ENCODE peak calls at places on chromosomes 4 and X, in seven cellular contexts. B is tibial nerve, L is A549, R is sigmoid colon, Q is endothelial cell of umbilical vein, Y is IMR-90, F is spleen. G is an unnamed sample.

GRCh38 chr4:118557298-118557851 is 127.8 kb upstream of the METTL14 start:
- DNase-seq in B (no peak), Y (peak), R (no peak), F (no peak), L (no peak), Q (no peak), G (peak)

GRCh38 chrX:16873106-16873505 is 2.9 kb upstream of the RBBP7 start:
- DNase-seq in B (no peak), Y (no peak), L (no peak), F (no peak), R (no peak), Q (no peak), G (no peak)

GRCh38 chr4:133402616-133403015 is 253.5 kb downstream of the PCDH10 start:
- DNase-seq in F (no peak), R (no peak), Q (no peak), Y (no peak), L (no peak), B (no peak), G (no peak)

GRCh38 chrX:47245156-47245555 is 12.3 kb downstream of the USP11 start:
- DNase-seq in Q (no peak), F (peak), B (no peak), R (peak), Y (no peak), L (no peak), G (no peak)

GRCh38 chr4:3322059-3322550 is 29.3 kb downstream of the RGS12 start:
- DNase-seq in B (no peak), R (no peak), Y (peak), L (no peak), F (peak), Q (no peak), G (no peak)

GRCh38 chr4:6705638-6706037 is 4.0 kb downstream of the MRFAP1L1 start:
- DNase-seq in Y (no peak), F (no peak), L (no peak), Q (no peak), B (no peak), R (no peak), G (no peak)

GRCh38 chrX:110743679-110744340 is 51.8 kb downstream of the CHRDL1 start:
- DNase-seq in R (no peak), Y (peak), F (no peak), Q (no peak), B (no peak), L (no peak), G (no peak)

GRCh38 chr4:53116959-53117358 is 248.9 kb downstream of the SCFD2 start:
- DNase-seq in B (peak), R (no peak), Q (no peak), Y (peak), F (no peak), L (no peak), G (no peak)

GRCh38 chr4:15655223-15656037 is at the start of gene FBXL5:
- DNase-seq in Y (peak), L (peak), B (peak), F (peak), R (peak), Q (peak), G (peak)

GRCh38 chr4:85569730-85570299 is 94.9 kb downstream of the ARHGAP24 start:
- DNase-seq in F (no peak), L (no peak), B (no peak), Q (no peak), R (no peak), Y (no peak), G (no peak)

GRCh38 chrX:148535639-148536038 is 35.2 kb downstream of the AFF2 start:
- DNase-seq in R (no peak), B (no peak), F (no peak), L (no peak), Q (no peak), Y (no peak), G (peak)

GRCh38 chr4:111323496-111323895 is 700.6 kb upstream of the PITX2 start:
- DNase-seq in L (no peak), Y (peak), Q (no peak), B (no peak), R (no peak), F (no peak), G (no peak)

GRCh38 chrX:703466-704210 is 73.0 kb downstream of the SHOX start:
- DNase-seq in L (no peak), B (no peak), F (no peak), R (no peak), Q (no peak), Y (no peak), G (no peak)

GRCh38 chr4:89111833-89112563 is 665 bp downstream of the TIGD2 start:
- DNase-seq in Y (peak), B (no peak), F (no peak), L (peak), R (no peak), Q (peak), G (peak)

GRCh38 chr4:17232575-17233253 is 279.2 kb downstream of the QDPR start:
- DNase-seq in L (no peak), Q (peak), B (peak), R (peak), F (no peak), Y (peak), G (no peak)

GRCh38 chr4:51909236-51909703 is 66.3 kb downstream of the DCUN1D4 start:
- DNase-seq in F (no peak), Y (no peak), R (no peak), Q (no peak), B (no peak), L (peak), G (no peak)

DNA sequence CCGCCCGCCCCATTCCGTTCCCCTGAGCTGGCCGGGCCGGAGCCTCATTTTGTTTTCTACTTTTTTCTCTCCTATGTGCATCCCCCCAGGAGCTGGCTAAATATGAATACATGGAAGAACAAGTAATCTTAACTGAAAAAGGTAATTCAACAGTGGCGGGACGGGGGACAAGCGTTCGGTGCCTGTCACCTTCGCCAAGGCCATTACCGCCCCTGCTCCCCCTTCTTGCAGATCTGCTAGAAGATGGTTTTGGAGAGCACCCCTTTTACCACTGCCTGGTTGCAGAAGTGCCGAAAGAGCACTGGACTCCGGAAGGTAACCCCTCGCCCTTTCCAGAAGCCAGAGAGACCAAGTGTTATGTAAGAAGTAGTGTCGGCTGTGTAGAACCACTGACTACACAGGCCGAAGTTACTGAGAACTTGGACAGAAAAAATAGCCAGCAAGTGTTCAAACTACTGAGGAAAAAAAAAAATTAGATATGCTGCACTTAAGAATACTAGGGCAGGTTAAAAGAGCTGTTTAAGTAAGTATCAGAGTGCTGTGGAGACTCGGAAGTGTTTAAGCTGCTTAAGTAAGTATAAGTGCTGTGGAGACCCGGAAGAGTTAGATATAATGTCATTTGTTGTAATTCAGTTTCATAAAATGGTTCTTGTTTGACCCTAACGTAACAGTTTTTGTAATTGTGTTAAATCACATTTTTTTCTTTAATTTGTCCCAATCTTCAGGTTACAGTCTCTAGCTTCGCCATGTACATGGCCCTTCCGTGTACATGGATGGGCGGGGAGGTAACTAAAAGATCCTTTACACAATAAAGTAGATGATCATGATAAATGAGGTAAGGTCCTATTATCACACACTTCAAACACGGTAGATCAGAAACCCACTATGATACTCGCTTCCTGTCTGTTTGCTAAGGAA is 855 bp downstream of the SAT1 start:
- DNase-seq in F (no peak), Y (no peak), L (peak), R (no peak), B (no peak), Q (peak), G (peak)
- TF ChIP-seq POLR2A in F (no peak), Y (peak), L (no peak), R (no peak), B (no peak), Q (no peak), G (no peak)

DNA sequence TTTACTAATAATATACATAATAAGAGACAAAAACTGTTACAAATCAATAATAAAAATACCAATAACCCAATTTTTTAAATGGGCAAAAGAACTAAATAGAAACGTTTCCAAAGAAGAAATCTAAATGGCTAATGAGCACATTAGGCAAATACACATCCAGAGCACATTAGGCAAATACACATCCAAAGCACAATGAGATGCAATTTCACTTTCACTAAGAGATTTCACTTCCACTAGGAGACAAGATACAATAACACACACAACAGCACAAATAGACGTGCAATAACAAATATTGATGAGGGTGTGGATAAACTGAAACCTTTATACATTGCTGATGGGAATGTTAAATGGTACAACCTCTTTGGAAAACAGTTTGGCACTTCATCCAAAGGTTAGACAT is 250.7 kb downstream of the ARAP2 start:
- DNase-seq in R (no peak), Q (no peak), Y (no peak), F (no peak), B (no peak), L (no peak), G (no peak)
- H3K4me3 ChIP-seq in R (no peak), Q (no peak), Y (no peak), F (no peak), B (no peak), L (no peak), G (no peak)

DNA sequence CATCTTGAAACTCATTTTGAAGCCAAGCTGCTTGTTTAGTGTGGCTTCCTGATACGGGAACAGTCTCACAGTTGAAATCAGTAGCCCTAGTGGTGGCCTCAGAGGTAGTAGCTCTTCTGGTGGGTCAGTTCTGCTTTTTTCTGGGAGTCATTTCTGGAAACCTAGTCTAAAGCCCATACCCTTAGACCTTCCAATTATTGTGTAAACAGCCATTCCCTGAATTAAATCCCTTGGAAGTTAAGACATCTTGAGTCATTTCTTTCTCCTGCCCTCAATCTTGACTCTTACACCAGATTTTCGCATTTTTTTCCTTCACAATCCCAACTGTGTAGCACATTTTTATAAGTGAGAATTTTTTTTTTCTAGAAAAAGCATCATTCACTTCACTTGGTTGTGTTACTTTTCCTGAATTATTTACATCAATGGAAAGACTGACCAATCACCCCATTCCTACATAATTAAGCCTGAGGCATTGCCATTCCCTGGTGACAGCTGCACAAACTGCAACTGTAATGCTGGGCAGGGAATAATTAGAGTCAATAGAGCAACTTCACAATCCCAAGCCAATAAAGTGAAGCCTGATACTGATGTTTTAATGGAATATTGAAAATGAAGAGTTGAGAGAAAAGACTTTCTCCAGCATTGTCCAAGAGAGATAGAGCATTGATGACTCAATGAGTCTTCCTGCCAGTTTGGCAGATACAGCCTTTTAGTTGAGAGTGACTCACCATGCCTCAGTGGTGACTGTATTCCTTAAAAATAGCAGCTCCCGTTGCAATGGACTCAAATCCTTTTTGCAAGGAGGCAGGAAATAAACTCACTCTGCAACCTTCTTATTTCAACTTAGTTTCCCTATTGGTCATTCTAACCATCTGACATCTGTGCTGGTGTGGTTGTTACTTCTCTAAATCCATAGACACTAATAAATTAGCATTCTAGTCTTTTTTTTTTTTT is 13.0 kb upstream of the SEPSECS start:
- DNase-seq in Y (peak), B (peak), F (no peak), L (peak), Q (peak), R (peak), G (peak)
- TF ChIP-seq CTCF in Y (no peak), B (no peak), F (no peak), L (no peak), Q (no peak), R (no peak), G (peak)

DNA sequence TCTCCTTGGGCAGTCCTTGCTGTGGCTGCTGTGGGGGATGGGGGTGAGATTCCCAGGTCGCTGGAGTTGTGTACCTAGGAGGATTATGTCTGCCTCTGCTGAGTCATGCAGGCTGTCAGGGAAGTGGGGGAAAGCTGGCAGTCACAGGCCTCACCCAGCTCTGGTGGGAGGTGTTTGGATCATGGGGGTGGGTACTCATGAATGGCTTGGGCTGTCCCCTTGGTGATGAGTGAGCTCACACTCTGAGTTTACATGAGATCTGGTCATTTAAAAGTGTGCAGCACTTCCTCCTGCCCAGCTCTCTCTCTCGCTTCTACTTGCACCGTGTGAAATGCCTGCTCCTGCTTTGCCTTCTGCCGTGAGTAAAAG is 24.6 kb upstream of the PDLIM3 start:
- DNase-seq in R (no peak), Q (peak), L (peak), B (no peak), F (no peak), Y (peak), G (no peak)
- TF ChIP-seq POLR2A in R (no peak), Q (no peak), L (no peak), B (no peak), F (no peak), Y (no peak), G (no peak)

GRCh38 chr4:70997068-70997467 is 3.6 kb downstream of the DCK start:
- DNase-seq in R (no peak), L (no peak), F (no peak), Y (no peak), B (no peak), Q (no peak), G (no peak)

GRCh38 chr4:70994069-70994366 is 569 bp downstream of the DCK start:
- DNase-seq in F (no peak), Q (no peak), R (no peak), Y (no peak), B (no peak), L (no peak), G (peak)

GRCh38 chr4:70993181-70994068 is at the start of gene DCK:
- DNase-seq in B (peak), L (peak), Q (peak), Y (peak), R (peak), F (peak), G (peak)

GRCh38 chr4:70994387-70995099 is 1.1 kb downstream of the DCK start:
- DNase-seq in Q (no peak), Y (no peak), R (no peak), L (no peak), B (no peak), F (no peak), G (peak)

DNA sequence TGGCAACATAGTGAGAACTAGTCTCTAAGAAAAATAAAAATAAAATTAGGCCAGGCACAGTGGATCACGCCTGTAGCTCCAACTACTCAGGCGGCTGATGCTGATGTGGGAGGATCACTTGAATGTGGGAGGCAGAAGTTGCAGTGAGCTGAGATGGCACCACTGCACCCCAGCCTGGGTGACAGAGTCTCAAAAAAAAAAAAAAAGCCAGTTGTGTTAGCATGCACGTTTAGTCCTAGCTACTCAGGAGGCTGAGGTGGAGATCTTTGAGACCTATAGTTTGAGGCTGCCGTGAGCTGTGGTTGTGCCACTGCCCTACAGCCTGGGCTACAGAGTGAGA is 2.5 kb downstream of the DCK start:
- DNase-seq in Y (no peak), F (no peak), Q (no peak), R (no peak), B (no peak), L (no peak), G (peak)
- H3K4me3 ChIP-seq in Y (no peak), F (peak), Q (no peak), R (no peak), B (peak), L (no peak), G (peak)

DNA sequence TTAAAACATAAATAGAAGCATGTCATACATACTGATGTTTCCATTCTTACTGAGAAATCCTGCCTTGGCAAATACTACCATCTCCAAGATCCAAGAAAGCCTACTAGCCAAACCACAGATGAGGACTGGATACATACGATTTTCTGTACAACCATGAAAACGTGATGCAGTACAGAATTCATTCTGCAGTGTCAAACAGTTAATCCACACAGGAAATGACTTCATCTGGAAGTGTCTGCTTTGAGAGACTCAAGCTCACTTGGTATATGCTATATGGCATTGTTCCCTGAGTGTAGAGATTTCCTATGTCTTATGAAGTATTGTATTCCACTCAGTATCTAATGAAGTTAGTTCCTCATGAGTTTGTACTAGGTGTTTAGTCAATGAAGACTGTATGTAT is 94.2 kb downstream of the CT47B1 start:
- DNase-seq in F (no peak), B (no peak), R (no peak), Y (no peak), L (no peak), Q (peak), G (no peak)
- TF ChIP-seq CTCF in F (no peak), B (no peak), R (no peak), Y (no peak), L (no peak), Q (no peak), G (no peak)

GRCh38 chrX:25648790-25649189 is 489.4 kb upstream of the MAGEB18 start:
- DNase-seq in B (no peak), L (no peak), R (no peak), Y (no peak), Q (no peak), F (no peak), G (no peak)
- TF ChIP-seq POLR2A in B (no peak), L (no peak), R (no peak), Y (no peak), Q (no peak), F (no peak), G (no peak)